ENCODE peak calls at places on chromosomes 12 and 14, in four cellular contexts. K is HT1080, H is NCI-H1092 treated with DMSO at 0.1 percent for 48 hours, P is C1 segment of cervical spinal cord. V is an unnamed sample.
A peak's percentile ranks its signal among the peaks of the same experiment; 100 is the strongest.

GRCh38 chr14:65187421-65188049 is 85.2 kb upstream of the MAX start:
- DNase-seq in K (no peak), P (no peak), H (no peak), V (no peak)

GRCh38 chr14:63896278-63896720 is 43.5 kb downstream of the SYNE2 start:
- DNase-seq in H (peak; percentile 61), K (peak; percentile 58), P (no peak), V (peak; percentile 78)

GRCh38 chr14:64773046-64773445 is 68.8 kb downstream of the PLEKHG3 start:
- DNase-seq in K (no peak), H (no peak), P (no peak), V (no peak)

GRCh38 chr14:92513966-92514843 is 624 bp downstream of the RIN3 start:
- DNase-seq in P (no peak), K (peak; percentile 18), H (no peak), V (no peak)

GRCh38 chr12:89080797-89081470 is 271.4 kb downstream of the DUSP6 start:
- DNase-seq in H (no peak), P (no peak), K (peak; percentile 57), V (no peak)

GRCh38 chr14:92956961-92957360 is 34.0 kb downstream of the CHGA start:
- DNase-seq in H (peak; percentile 83), K (no peak), P (no peak), V (no peak)

GRCh38 chr12:39368096-39368495 is 74.8 kb downstream of the KIF21A start:
- DNase-seq in K (no peak), P (no peak), H (no peak), V (no peak)

GRCh38 chr14:100239200-100239839 is 376 bp downstream of the YY1 start:
- DNase-seq in P (no peak), H (no peak), K (peak; percentile 10), V (no peak)

GRCh38 chr14:68554231-68554630 is 238.6 kb downstream of the ZFP36L1 start:
- DNase-seq in P (no peak), H (no peak), K (no peak), V (no peak)

GRCh38 chr12:49364989-49365388 is 2.3 kb upstream of the SPATS2 start:
- DNase-seq in H (no peak), P (no peak), K (peak; percentile 76), V (no peak)